ENCODE peak calls at places on chromosomes 11 and 22, in seven cellular contexts. I, E, V, K, U, P and A are unnamed samples.

GRCh38 chr11:70582886-70583641 is 184.7 kb downstream of the CTTN start:
- DNase-seq in I (no peak), E (no peak), V (no peak), K (no peak), U (no peak), P (no peak), A (no peak)

GRCh38 chr22:37126882-37127281 is 17.4 kb upstream of the TMPRSS6 start:
- DNase-seq in I (no peak), E (peak; percentile 32), V (peak; percentile 53), K (no peak), U (no peak), P (no peak), A (no peak)

GRCh38 chr11:64385953-64386704 is 27.2 kb downstream of the RPS6KA4 start:
- DNase-seq in I (no peak), E (no peak), V (no peak), K (no peak), U (no peak), P (no peak), A (no peak)

GRCh38 chr22:45328822-45329535 is 19.2 kb downstream of the FAM118A start:
- DNase-seq in I (no peak), E (no peak), V (no peak), K (no peak), U (no peak), P (no peak), A (no peak)

GRCh38 chr22:41367039-41367679 is 14.6 kb upstream of the TEF start:
- DNase-seq in I (peak; percentile 8), E (no peak), V (no peak), K (no peak), U (peak; percentile 97), P (peak; percentile 100), A (no peak)

GRCh38 chr11:128022007-128022368 is 565.4 kb downstream of the ETS1 start:
- DNase-seq in I (no peak), E (peak; percentile 22), V (no peak), K (no peak), U (no peak), P (no peak), A (no peak)

GRCh38 chr11:59222464-59223065 is 9.8 kb upstream of the MPEG1 start:
- DNase-seq in I (no peak), E (no peak), V (no peak), K (no peak), U (no peak), P (no peak), A (no peak)

GRCh38 chr11:68978626-68978930 is 2.2 kb downstream of the MRGPRD start:
- DNase-seq in I (no peak), E (no peak), V (no peak), K (no peak), U (no peak), P (no peak), A (peak; percentile 40)

GRCh38 chr22:36104988-36105387 is 55.6 kb downstream of the APOL3 start:
- DNase-seq in I (no peak), E (no peak), V (no peak), K (no peak), U (no peak), P (no peak), A (no peak)

GRCh38 chr11:82675838-82676237 is 57.8 kb downstream of the FAM181B start:
- DNase-seq in I (no peak), E (no peak), V (no peak), K (no peak), U (no peak), P (no peak), A (no peak)

GRCh38 chr22:36386900-36387663 is 685 bp downstream of the MYH9 start:
- DNase-seq in I (peak; percentile 65), E (peak; percentile 54), V (peak; percentile 74), K (peak; percentile 81), U (no peak), P (peak; percentile 91), A (peak; percentile 85)

GRCh38 chr11:101862410-101863233 is 52.2 kb upstream of the CEP126 start:
- DNase-seq in I (no peak), E (no peak), V (no peak), K (no peak), U (no peak), P (no peak), A (no peak)

GRCh38 chr22:24698266-24698926 is 76.1 kb downstream of the PIWIL3 start:
- DNase-seq in I (no peak), E (no peak), V (no peak), K (no peak), U (no peak), P (no peak), A (no peak)

GRCh38 chr11:46489668-46490560 is 98.3 kb upstream of the CHRM4 start:
- DNase-seq in I (peak; percentile 6), E (peak; percentile 39), V (peak; percentile 31), K (peak; percentile 33), U (no peak), P (no peak), A (no peak)

GRCh38 chr11:64891215-64891848 is 12.9 kb upstream of the EHD1 start:
- DNase-seq in I (no peak), E (no peak), V (no peak), K (no peak), U (no peak), P (no peak), A (no peak)

GRCh38 chr22:47053865-47054185 is 291.4 kb downstream of the TBC1D22A start:
- DNase-seq in I (no peak), E (no peak), V (no peak), K (no peak), U (no peak), P (peak; percentile 22), A (no peak)

GRCh38 chr11:119320593-119321524 is 3.9 kb upstream of the MCAM start:
- DNase-seq in I (peak; percentile 50), E (peak; percentile 55), V (peak; percentile 71), K (peak; percentile 72), U (peak; percentile 38), P (peak; percentile 91), A (no peak)

GRCh38 chr22:45717787-45718186 is 46.2 kb downstream of the ATXN10 start:
- DNase-seq in I (no peak), E (no peak), V (no peak), K (no peak), U (no peak), P (no peak), A (no peak)

GRCh38 chr22:22446527-22446926 is 62.0 kb downstream of the ZNF280B start:
- DNase-seq in I (no peak), E (no peak), V (no peak), K (no peak), U (no peak), P (no peak), A (no peak)

GRCh38 chr11:61888043-61888442 is 3.3 kb downstream of the FADS3 start:
- DNase-seq in I (no peak), E (no peak), V (no peak), K (no peak), U (peak; percentile 26), P (peak; percentile 93), A (no peak)

GRCh38 chr11:116499396-116500001 is 273.3 kb downstream of the BUD13 start:
- DNase-seq in I (peak; percentile 66), E (no peak), V (peak; percentile 88), K (peak; percentile 14), U (peak; percentile 3), P (peak; percentile 80), A (peak; percentile 59)

GRCh38 chr22:37379085-37379484 is 48.2 kb downstream of the ELFN2 start:
- DNase-seq in I (no peak), E (no peak), V (no peak), K (no peak), U (no peak), P (no peak), A (no peak)

GRCh38 chr11:90753546-90753945 is 530.7 kb upstream of the CHORDC1 start:
- DNase-seq in I (no peak), E (no peak), V (no peak), K (no peak), U (no peak), P (no peak), A (no peak)

GRCh38 chr22:50148991-50149721 is 21.4 kb upstream of the PANX2 start:
- DNase-seq in I (peak; percentile 72), E (peak; percentile 79), V (peak; percentile 79), K (peak; percentile 90), U (no peak), P (peak; percentile 77), A (peak; percentile 88)

GRCh38 chr22:46797355-46797754 is 34.9 kb downstream of the TBC1D22A start:
- DNase-seq in I (no peak), E (no peak), V (no peak), K (no peak), U (no peak), P (no peak), A (peak; percentile 42)

GRCh38 chr11:47345890-47346563 is 6.5 kb downstream of the MYBPC3 start:
- DNase-seq in I (no peak), E (no peak), V (no peak), K (no peak), U (no peak), P (no peak), A (no peak)

GRCh38 chr11:117985953-117986887 is at the start of gene IL10RA:
- DNase-seq in I (peak; percentile 83), E (peak; percentile 85), V (peak; percentile 91), K (peak; percentile 94), U (peak; percentile 30), P (peak; percentile 95), A (peak; percentile 95)

GRCh38 chr22:35887296-35887875 is 141.2 kb downstream of the RBFOX2 start:
- DNase-seq in I (no peak), E (no peak), V (no peak), K (no peak), U (no peak), P (no peak), A (no peak)

GRCh38 chr11:118696673-118697226 is 17.3 kb upstream of the TREH start:
- DNase-seq in I (no peak), E (no peak), V (no peak), K (no peak), U (no peak), P (no peak), A (no peak)

GRCh38 chr11:120413480-120413879 is 77.3 kb downstream of the ARHGEF12 start:
- DNase-seq in I (no peak), E (no peak), V (no peak), K (no peak), U (no peak), P (no peak), A (no peak)

GRCh38 chr11:68116892-68117435 is 4.2 kb downstream of the CHKA start:
- DNase-seq in I (no peak), E (no peak), V (no peak), K (no peak), U (no peak), P (no peak), A (no peak)

GRCh38 chr11:66950113-66950535 is 8.1 kb downstream of the PC start:
- DNase-seq in I (peak; percentile 54), E (no peak), V (peak; percentile 60), K (no peak), U (no peak), P (no peak), A (no peak)

GRCh38 chr11:123742778-123743177 is 1.3 kb upstream of the ZNF202 start:
- DNase-seq in I (no peak), E (no peak), V (no peak), K (no peak), U (no peak), P (no peak), A (no peak)

GRCh38 chr22:28813772-28814518 is 13.6 kb upstream of the XBP1 start:
- DNase-seq in I (no peak), E (no peak), V (no peak), K (no peak), U (no peak), P (no peak), A (no peak)

GRCh38 chr11:58616594-58616993 is 5.9 kb upstream of the CNTF start:
- DNase-seq in I (no peak), E (no peak), V (no peak), K (no peak), U (no peak), P (peak; percentile 39), A (no peak)

GRCh38 chr11:70263363-70263762 is 7.1 kb upstream of the PPFIA1 start:
- DNase-seq in I (no peak), E (no peak), V (no peak), K (no peak), U (no peak), P (no peak), A (no peak)

GRCh38 chr22:44372611-44373010 is 59.9 kb upstream of the SHISAL1 start:
- DNase-seq in I (no peak), E (no peak), V (no peak), K (no peak), U (no peak), P (peak; percentile 15), A (no peak)

GRCh38 chr11:36105743-36106581 is 162.1 kb downstream of the LDLRAD3 start:
- DNase-seq in I (no peak), E (no peak), V (no peak), K (no peak), U (no peak), P (no peak), A (no peak)